ENCODE peak calls at places on chromosomes 1 and 21, in nine cellular contexts. C is progenitor cell of endocrine pancreas; U is stimulated activated CD8-positive, alpha-beta memory T cell treated with anti-CD3 and anti-CD28 coated beads, Interleukin-7, amount 100 ng/mL, for 1 hour; J is Calu3; B is T-helper 9 cell; A is caudate nucleus; Y is activated CD4-positive, alpha-beta T cell treated with anti-CD3 and anti-CD28 coated beads, Interleukin-2, amount 10 ng/mL, durations not matched to agents 7 days and 5 days; M is cortex of kidney; O is hepatic stellate cell. R is an unnamed sample.

GRCh38 chr1:55206210-55206609 is 9.0 kb downstream of the USP24 start:
- DNase-seq in C (no peak), U (no peak), J (no peak), B (no peak), A (no peak), Y (no peak), M (no peak), O (no peak), R (no peak)

GRCh38 chr1:4600615-4601460 is 53.6 kb upstream of the AJAP1 start:
- DNase-seq in C (no peak), U (no peak), J (no peak), B (no peak), A (no peak), Y (no peak), M (no peak), O (no peak), R (no peak)

GRCh38 chr1:51736702-51737101 is 119.8 kb downstream of the OSBPL9 start:
- DNase-seq in C (no peak), U (no peak), J (peak), B (no peak), A (no peak), Y (peak), M (no peak), O (no peak), R (peak)

GRCh38 chr1:11358991-11359390 is 86.0 kb downstream of the UBIAD1 start:
- DNase-seq in C (no peak), U (no peak), J (no peak), B (no peak), A (no peak), Y (no peak), M (no peak), O (no peak), R (no peak)

GRCh38 chr1:82421782-82422181 is 621.0 kb downstream of the ADGRL2 start:
- DNase-seq in C (no peak), U (no peak), J (no peak), B (no peak), A (no peak), Y (no peak), M (no peak), O (no peak), R (no peak)

GRCh38 chr1:181089017-181089776 is 697 bp downstream of the IER5 start:
- DNase-seq in C (no peak), U (no peak), J (peak), B (peak), A (no peak), Y (peak), M (no peak), O (no peak), R (peak)

GRCh38 chr1:182598296-182598695 is 5.9 kb downstream of the RGS16 start:
- DNase-seq in C (no peak), U (no peak), J (no peak), B (no peak), A (no peak), Y (no peak), M (no peak), O (no peak), R (no peak)

GRCh38 chr1:13752852-13753251 is 52.9 kb downstream of the PRDM2 start:
- DNase-seq in C (no peak), U (no peak), J (no peak), B (no peak), A (no peak), Y (no peak), M (no peak), O (no peak), R (no peak)

GRCh38 chr1:111735858-111736544 is 3.2 kb downstream of the INKA2 start:
- DNase-seq in C (no peak), U (no peak), J (no peak), B (no peak), A (no peak), Y (no peak), M (no peak), O (no peak), R (no peak)

GRCh38 chr21:17988038-17988437 is 168.9 kb upstream of the C21orf91 start:
- DNase-seq in C (no peak), U (no peak), J (no peak), B (no peak), A (no peak), Y (no peak), M (no peak), O (no peak), R (no peak)

GRCh38 chr1:1004420-1004779 is 4.5 kb upstream of the HES4 start:
- DNase-seq in C (no peak), U (no peak), J (no peak), B (no peak), A (no peak), Y (no peak), M (no peak), O (no peak), R (no peak)

GRCh38 chr1:24988560-24988912 is 58.5 kb upstream of the RUNX3 start:
- DNase-seq in C (no peak), U (no peak), J (no peak), B (no peak), A (no peak), Y (no peak), M (no peak), O (no peak), R (no peak)

GRCh38 chr1:226980565-226981385 is 40.7 kb downstream of the COQ8A start:
- DNase-seq in C (no peak), U (no peak), J (no peak), B (no peak), A (no peak), Y (no peak), M (no peak), O (no peak), R (no peak)

GRCh38 chr1:27086026-27086425 is 68.9 kb downstream of the SLC9A1 start:
- DNase-seq in C (no peak), U (no peak), J (no peak), B (no peak), A (no peak), Y (no peak), M (no peak), O (no peak), R (no peak)

GRCh38 chr1:38962560-38962959 is 20.9 kb upstream of the RHBDL2 start:
- DNase-seq in C (no peak), U (no peak), J (no peak), B (no peak), A (no peak), Y (no peak), M (no peak), O (no peak), R (no peak)

GRCh38 chr1:44239337-44239960 is 26.2 kb downstream of the DMAP1 start:
- DNase-seq in C (no peak), U (no peak), J (no peak), B (no peak), A (peak), Y (no peak), M (no peak), O (peak), R (peak)

GRCh38 chr1:3608154-3608553 is 3.2 kb downstream of the MEGF6 start:
- DNase-seq in C (no peak), U (no peak), J (no peak), B (no peak), A (no peak), Y (no peak), M (no peak), O (no peak), R (no peak)

GRCh38 chr1:52053862-52054261 is 1.1 kb downstream of the TXNDC12 start:
- DNase-seq in C (no peak), U (no peak), J (no peak), B (no peak), A (no peak), Y (no peak), M (no peak), O (no peak), R (no peak)

GRCh38 chr21:41410767-41411448 is 15.1 kb upstream of the MX1 start:
- DNase-seq in C (no peak), U (no peak), J (no peak), B (no peak), A (no peak), Y (no peak), M (no peak), O (no peak), R (no peak)

GRCh38 chr1:62321438-62321837 is 2.2 kb upstream of the KANK4 start:
- DNase-seq in C (no peak), U (no peak), J (no peak), B (no peak), A (no peak), Y (no peak), M (no peak), O (peak), R (peak)

GRCh38 chr21:33300701-33301631 is 23.8 kb upstream of the IFNAR1 start:
- DNase-seq in C (no peak), U (no peak), J (no peak), B (no peak), A (no peak), Y (no peak), M (no peak), O (no peak), R (no peak)

GRCh38 chr1:58815680-58816071 is 31.8 kb upstream of the JUN start:
- DNase-seq in C (no peak), U (no peak), J (peak), B (no peak), A (no peak), Y (no peak), M (no peak), O (no peak), R (peak)

GRCh38 chr21:15631342-15631741 is 98.4 kb upstream of the USP25 start:
- DNase-seq in C (no peak), U (no peak), J (no peak), B (no peak), A (no peak), Y (no peak), M (no peak), O (peak), R (peak)

GRCh38 chr21:42093991-42094417 is 22.9 kb downstream of the UMODL1 start:
- DNase-seq in C (no peak), U (no peak), J (peak), B (no peak), A (no peak), Y (no peak), M (no peak), O (peak), R (peak)

GRCh38 chr1:109193653-109194590 is 19.8 kb upstream of the SARS1 start:
- DNase-seq in C (peak), U (no peak), J (peak), B (peak), A (no peak), Y (peak), M (no peak), O (peak), R (peak)

GRCh38 chr1:113456967-113457366 is 66.7 kb downstream of the MAGI3 start:
- DNase-seq in C (no peak), U (no peak), J (peak), B (no peak), A (no peak), Y (no peak), M (no peak), O (peak), R (peak)

GRCh38 chr1:167584581-167584980 is 31.0 kb upstream of the CREG1 start:
- DNase-seq in C (no peak), U (no peak), J (no peak), B (no peak), A (no peak), Y (no peak), M (no peak), O (no peak), R (no peak)

GRCh38 chr21:44285547-44285992 is at the start of gene AIRE:
- DNase-seq in C (no peak), U (no peak), J (no peak), B (no peak), A (no peak), Y (no peak), M (no peak), O (peak), R (peak)

GRCh38 chr1:26288311-26288941 is 8.5 kb downstream of the SH3BGRL3 start:
- DNase-seq in C (no peak), U (no peak), J (no peak), B (peak), A (no peak), Y (peak), M (no peak), O (no peak), R (no peak)

GRCh38 chr1:50774759-50775351 is 185.2 kb downstream of the FAF1 start:
- DNase-seq in C (no peak), U (no peak), J (peak), B (no peak), A (no peak), Y (peak), M (no peak), O (peak), R (peak)

GRCh38 chr1:192654607-192655389 is 18.9 kb downstream of the RGS13 start:
- DNase-seq in C (no peak), U (no peak), J (no peak), B (no peak), A (no peak), Y (no peak), M (no peak), O (peak), R (no peak)

GRCh38 chr1:203521071-203521794 is 27.3 kb downstream of the OPTC start:
- DNase-seq in C (no peak), U (no peak), J (no peak), B (no peak), A (no peak), Y (no peak), M (no peak), O (no peak), R (peak)

GRCh38 chr21:28283652-28284490 is 708.8 kb downstream of the LTN1 start:
- DNase-seq in C (no peak), U (no peak), J (no peak), B (no peak), A (no peak), Y (no peak), M (no peak), O (peak), R (peak)

GRCh38 chr21:43929217-43929971 is 64.4 kb downstream of the AGPAT3 start:
- DNase-seq in C (no peak), U (no peak), J (no peak), B (no peak), A (no peak), Y (no peak), M (no peak), O (no peak), R (no peak)

GRCh38 chr1:91673603-91674002 is 173.0 kb downstream of the CDC7 start:
- DNase-seq in C (no peak), U (no peak), J (no peak), B (no peak), A (no peak), Y (no peak), M (no peak), O (no peak), R (no peak)